ENCODE peak calls at places on chromosomes 12 and 14, in six cellular contexts. One of them, this sample, is unnamed.

GRCh38 chr14:102693006-102693755 is 84.1 kb upstream of the TRAF3 start:
- DNase-seq in NCI-H1092: no peak
- DNase-seq in BJ: no peak
- DNase-seq in NCI-H460: no peak
- DNase-seq in GM04504: no peak
- DNase-seq in kidney epithelial cell: no peak
- DNase-seq in this sample: no peak

GRCh38 chr14:39322807-39323206 is 89.1 kb downstream of the MIA2 start:
- DNase-seq in NCI-H1092: no peak
- DNase-seq in BJ: peak
- DNase-seq in GM04504: no peak
- DNase-seq in kidney epithelial cell: no peak
- DNase-seq in NCI-H460: no peak
- DNase-seq in this sample: no peak

GRCh38 chr14:74541225-74541624 is 47.7 kb downstream of the ISCA2 start:
- DNase-seq in GM04504: no peak
- DNase-seq in BJ: no peak
- DNase-seq in kidney epithelial cell: no peak
- DNase-seq in NCI-H460: no peak
- DNase-seq in NCI-H1092: no peak
- DNase-seq in this sample: no peak

GRCh38 chr14:59455411-59455810 is 9.8 kb downstream of the GPR135 start:
- DNase-seq in NCI-H1092: no peak
- DNase-seq in NCI-H460: no peak
- DNase-seq in BJ: no peak
- DNase-seq in GM04504: peak
- DNase-seq in kidney epithelial cell: no peak
- DNase-seq in this sample: no peak

GRCh38 chr12:15212877-15213276 is 8.3 kb downstream of the RERG start:
- DNase-seq in BJ: no peak
- DNase-seq in GM04504: no peak
- DNase-seq in NCI-H460: no peak
- DNase-seq in kidney epithelial cell: no peak
- DNase-seq in NCI-H1092: peak
- DNase-seq in this sample: no peak

GRCh38 chr12:81758421-81759214 is 532 bp downstream of the PPFIA2 start:
- DNase-seq in BJ: no peak
- DNase-seq in GM04504: no peak
- DNase-seq in kidney epithelial cell: no peak
- DNase-seq in NCI-H1092: peak
- DNase-seq in NCI-H460: no peak
- DNase-seq in this sample: no peak

GRCh38 chr12:76920182-76921014 is 41.6 kb upstream of the CSRP2 start:
- DNase-seq in GM04504: no peak
- DNase-seq in kidney epithelial cell: no peak
- DNase-seq in NCI-H460: no peak
- DNase-seq in NCI-H1092: no peak
- DNase-seq in BJ: no peak
- DNase-seq in this sample: no peak

GRCh38 chr14:65168840-65169239 is 66.5 kb upstream of the MAX start:
- DNase-seq in kidney epithelial cell: no peak
- DNase-seq in BJ: no peak
- DNase-seq in NCI-H1092: no peak
- DNase-seq in GM04504: no peak
- DNase-seq in NCI-H460: no peak
- DNase-seq in this sample: no peak

GRCh38 chr12:53737951-53738833 is 10.9 kb upstream of the CALCOCO1 start:
- DNase-seq in GM04504: no peak
- DNase-seq in kidney epithelial cell: no peak
- DNase-seq in NCI-H460: no peak
- DNase-seq in NCI-H1092: no peak
- DNase-seq in BJ: no peak
- DNase-seq in this sample: no peak

GRCh38 chr12:49904601-49905000 is 901 bp upstream of the FAIM2 start:
- DNase-seq in NCI-H460: no peak
- DNase-seq in GM04504: no peak
- DNase-seq in kidney epithelial cell: no peak
- DNase-seq in NCI-H1092: no peak
- DNase-seq in BJ: no peak
- DNase-seq in this sample: no peak

GRCh38 chr14:95040723-95041476 is 116.4 kb downstream of the DICER1 start:
- DNase-seq in kidney epithelial cell: no peak
- DNase-seq in NCI-H460: no peak
- DNase-seq in GM04504: no peak
- DNase-seq in BJ: no peak
- DNase-seq in NCI-H1092: no peak
- DNase-seq in this sample: no peak

GRCh38 chr12:125549171-125549570 is 483.9 kb downstream of the AACS start:
- DNase-seq in NCI-H460: no peak
- DNase-seq in kidney epithelial cell: no peak
- DNase-seq in NCI-H1092: no peak
- DNase-seq in GM04504: no peak
- DNase-seq in BJ: no peak
- DNase-seq in this sample: no peak

GRCh38 chr12:51320695-51321320 is 3.2 kb downstream of the BIN2 start:
- DNase-seq in BJ: no peak
- DNase-seq in NCI-H1092: no peak
- DNase-seq in GM04504: peak
- DNase-seq in kidney epithelial cell: no peak
- DNase-seq in NCI-H460: no peak
- DNase-seq in this sample: no peak

GRCh38 chr12:119134673-119135072 is 44.1 kb upstream of the HSPB8 start:
- DNase-seq in GM04504: no peak
- DNase-seq in BJ: no peak
- DNase-seq in NCI-H460: no peak
- DNase-seq in kidney epithelial cell: no peak
- DNase-seq in NCI-H1092: no peak
- DNase-seq in this sample: no peak

GRCh38 chr14:36521598-36522345 is 1.7 kb upstream of the NKX2-1 start:
- DNase-seq in GM04504: no peak
- DNase-seq in NCI-H1092: no peak
- DNase-seq in BJ: no peak
- DNase-seq in NCI-H460: no peak
- DNase-seq in kidney epithelial cell: no peak
- DNase-seq in this sample: no peak

GRCh38 chr14:61854898-61855297 is 92.7 kb downstream of the SNAPC1 start:
- DNase-seq in NCI-H1092: no peak
- DNase-seq in GM04504: no peak
- DNase-seq in NCI-H460: no peak
- DNase-seq in BJ: no peak
- DNase-seq in kidney epithelial cell: no peak
- DNase-seq in this sample: no peak

GRCh38 chr14:68624541-68625220 is 168.2 kb downstream of the ZFP36L1 start:
- DNase-seq in NCI-H1092: no peak
- DNase-seq in kidney epithelial cell: no peak
- DNase-seq in GM04504: no peak
- DNase-seq in NCI-H460: no peak
- DNase-seq in BJ: no peak
- DNase-seq in this sample: no peak

GRCh38 chr14:104283197-104284106 is 145.1 kb downstream of the KIF26A start:
- DNase-seq in kidney epithelial cell: no peak
- DNase-seq in NCI-H460: no peak
- DNase-seq in BJ: no peak
- DNase-seq in GM04504: no peak
- DNase-seq in NCI-H1092: no peak
- DNase-seq in this sample: no peak

This sample was measured in keratinocyte.